ENCODE peak calls at places on chromosomes 12 and 14, in seven cellular contexts. T is AG09309, D is cardiac fibroblast, M is PC-3, E is GM06990, S is fibroblast of villous mesenchyme, C is AG10803. Q is an unnamed sample.

GRCh38 chr14:32933943-32934890 is 4.5 kb upstream of the NPAS3 start:
- DNase-seq in C (peak), E (no peak), T (no peak), S (peak), M (peak), D (peak), Q (no peak)

GRCh38 chr14:37720131-37720530 is 124.7 kb downstream of the TTC6 start:
- DNase-seq in E (no peak), T (no peak), C (no peak), S (no peak), D (no peak), M (no peak), Q (peak)

GRCh38 chr14:49461529-49462401 is 124.4 kb downstream of the RPS29 start:
- DNase-seq in C (peak), D (peak), E (peak), M (peak), T (peak), S (peak), Q (peak)

GRCh38 chr14:96038558-96038919 is 623 bp upstream of the C14orf132 start:
- DNase-seq in C (no peak), D (no peak), M (no peak), T (no peak), E (no peak), S (no peak), Q (no peak)

GRCh38 chr14:67426161-67426560 is 14.2 kb upstream of the PLEK2 start:
- DNase-seq in D (no peak), S (no peak), C (no peak), M (no peak), E (no peak), T (no peak), Q (no peak)

GRCh38 chr14:99277534-99277933 is 5.5 kb upstream of the BCL11B start:
- DNase-seq in D (no peak), C (no peak), S (no peak), M (no peak), T (no peak), E (no peak), Q (no peak)

GRCh38 chr14:58501214-58501816 is 73.8 kb downstream of the KIAA0586 start:
- DNase-seq in S (peak), D (peak), E (peak), C (peak), T (peak), M (peak), Q (peak)

GRCh38 chr12:26938660-26939185 is 453 bp downstream of the FGFR1OP2 start:
- DNase-seq in M (peak), D (no peak), E (no peak), T (no peak), S (no peak), C (no peak), Q (peak)

GRCh38 chr12:72269491-72269890 is 2.7 kb upstream of the TRHDE start:
- DNase-seq in C (no peak), D (no peak), T (no peak), S (no peak), M (peak), E (no peak), Q (no peak)
- H3K4me3 ChIP-seq in C (peak), D (no peak), T (no peak), S (peak), M (peak), E (no peak), Q (no peak)

GRCh38 chr12:6766651-6767300 is 613 bp downstream of the PTMS start:
- DNase-seq in S (peak), T (no peak), D (peak), M (peak), C (peak), E (peak), Q (peak)
- TF ChIP-seq CTCF in S (peak), T (peak), D (peak), M (peak), C (peak), E (peak), Q (peak)

GRCh38 chr12:129903092-129903945 is 506 bp downstream of the TMEM132D start:
- DNase-seq in E (no peak), M (no peak), D (no peak), T (no peak), S (no peak), C (no peak), Q (no peak)
- H3K4me3 ChIP-seq in E (no peak), M (no peak), D (no peak), T (no peak), S (no peak), C (no peak), Q (no peak)

DNA sequence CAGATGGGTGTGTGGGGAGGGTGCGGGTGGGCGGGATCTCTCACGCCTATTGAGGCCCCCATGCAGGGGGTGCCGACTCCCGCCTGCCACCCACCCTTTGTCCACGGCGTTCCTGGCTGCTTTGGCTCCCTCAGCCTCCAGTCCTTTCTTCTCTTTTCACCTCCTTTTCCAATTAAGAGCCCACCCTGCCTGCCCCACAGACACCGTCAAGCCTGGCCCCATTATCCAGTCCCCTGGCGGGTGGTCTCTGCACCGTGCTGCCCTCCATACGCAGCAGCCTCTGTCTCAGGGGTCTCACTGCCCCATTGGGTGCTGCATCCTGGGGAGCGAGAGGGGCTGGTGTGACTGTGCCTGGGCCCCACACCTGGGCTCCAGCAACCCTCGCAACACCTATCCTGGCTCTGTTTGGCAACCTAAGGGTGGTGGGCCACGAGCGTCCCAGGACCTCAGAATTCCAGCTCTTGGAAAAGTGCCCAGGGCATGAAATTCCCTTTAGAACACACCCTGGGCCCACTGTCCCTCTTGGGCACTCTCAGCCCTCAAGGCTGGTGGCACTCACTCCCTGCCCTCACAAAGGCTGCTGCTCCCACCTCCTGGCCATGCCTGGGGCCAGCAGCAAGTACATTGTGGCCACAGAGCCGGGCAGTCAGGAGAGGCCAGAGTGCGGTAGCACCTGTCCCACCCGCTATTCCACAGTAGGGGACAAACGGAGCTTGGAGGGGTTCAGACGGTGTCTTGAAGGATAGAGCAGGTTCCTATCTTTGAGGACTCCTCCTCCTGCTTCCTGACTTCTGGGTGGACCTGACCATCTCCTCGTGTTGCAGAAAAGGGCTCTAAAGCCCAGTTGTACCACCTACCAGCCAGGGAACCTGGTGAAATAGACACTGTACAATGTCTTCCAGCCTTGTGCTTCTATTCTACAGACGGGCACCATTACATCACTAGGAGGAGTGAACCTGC is 114.1 kb downstream of the KIF26A start:
- DNase-seq in T (no peak), E (no peak), D (no peak), S (no peak), C (no peak), M (no peak), Q (no peak)
- TF ChIP-seq CTCF in T (no peak), E (no peak), D (no peak), S (no peak), C (no peak), M (no peak), Q (no peak)

Q was measured in epithelial cell of esophagus.